ENCODE peak calls at places on chromosomes 3 and 15, in nine cellular contexts. One of them, this sample, is unnamed.

GRCh38 chr3:139548801-139549200 is 9.3 kb upstream of the RBP1 start:
- DNase-seq in body of pancreas: peak; percentile 74
- DNase-seq in spleen: no peak
- DNase-seq in heart left ventricle: no peak
- DNase-seq in tibial nerve: no peak
- DNase-seq in A549: no peak
- DNase-seq in prostate gland: no peak
- DNase-seq in esophagus muscularis mucosa: no peak
- DNase-seq in stomach: no peak
- DNase-seq in this sample: no peak

GRCh38 chr3:165389064-165389463 is 192.9 kb upstream of the SLITRK3 start:
- DNase-seq in tibial nerve: no peak
- DNase-seq in A549: no peak
- DNase-seq in esophagus muscularis mucosa: no peak
- DNase-seq in spleen: no peak
- DNase-seq in body of pancreas: no peak
- DNase-seq in heart left ventricle: no peak
- DNase-seq in stomach: no peak
- DNase-seq in prostate gland: no peak
- DNase-seq in this sample: no peak

GRCh38 chr15:43775411-43775965 is 1.3 kb downstream of the ELL3 start:
- DNase-seq in A549: peak; percentile 25
- DNase-seq in esophagus muscularis mucosa: no peak
- DNase-seq in body of pancreas: peak; percentile 81
- DNase-seq in tibial nerve: no peak
- DNase-seq in stomach: peak; percentile 67
- DNase-seq in prostate gland: peak; percentile 62
- DNase-seq in heart left ventricle: no peak
- DNase-seq in spleen: no peak
- DNase-seq in this sample: peak; percentile 89

GRCh38 chr15:71084264-71084663 is 31.0 kb upstream of the THSD4 start:
- DNase-seq in prostate gland: no peak
- DNase-seq in heart left ventricle: no peak
- DNase-seq in tibial nerve: no peak
- DNase-seq in esophagus muscularis mucosa: no peak
- DNase-seq in body of pancreas: no peak
- DNase-seq in stomach: no peak
- DNase-seq in A549: no peak
- DNase-seq in spleen: no peak
- DNase-seq in this sample: no peak

GRCh38 chr3:50520849-50521248 is 17.4 kb upstream of the CACNA2D2 start:
- DNase-seq in tibial nerve: no peak
- DNase-seq in A549: no peak
- DNase-seq in spleen: no peak
- DNase-seq in stomach: no peak
- DNase-seq in esophagus muscularis mucosa: no peak
- DNase-seq in body of pancreas: no peak
- DNase-seq in heart left ventricle: no peak
- DNase-seq in prostate gland: no peak
- DNase-seq in this sample: no peak

GRCh38 chr3:49351521-49352011 is 6.6 kb downstream of the GPX1 start:
- DNase-seq in body of pancreas: no peak
- DNase-seq in stomach: no peak
- DNase-seq in esophagus muscularis mucosa: no peak
- DNase-seq in spleen: no peak
- DNase-seq in A549: no peak
- DNase-seq in prostate gland: no peak
- DNase-seq in tibial nerve: no peak
- DNase-seq in heart left ventricle: no peak
- DNase-seq in this sample: no peak

GRCh38 chr15:67179411-67179995 is 75.0 kb downstream of the AAGAB start:
- DNase-seq in heart left ventricle: no peak
- DNase-seq in tibial nerve: no peak
- DNase-seq in prostate gland: no peak
- DNase-seq in esophagus muscularis mucosa: no peak
- DNase-seq in stomach: no peak
- DNase-seq in spleen: no peak
- DNase-seq in body of pancreas: no peak
- DNase-seq in A549: no peak
- DNase-seq in this sample: no peak

GRCh38 chr3:33658971-33659848 is 58.8 kb downstream of the CLASP2 start:
- DNase-seq in body of pancreas: peak; percentile 79
- DNase-seq in heart left ventricle: peak; percentile 77
- DNase-seq in spleen: peak; percentile 87
- DNase-seq in prostate gland: peak; percentile 35
- DNase-seq in stomach: peak; percentile 62
- DNase-seq in esophagus muscularis mucosa: no peak
- DNase-seq in A549: peak; percentile 50
- DNase-seq in tibial nerve: peak; percentile 47
- DNase-seq in this sample: peak; percentile 65

GRCh38 chr15:45166792-45167630 is 20.8 kb downstream of the SHF start:
- DNase-seq in spleen: peak; percentile 97
- DNase-seq in body of pancreas: peak; percentile 87
- DNase-seq in prostate gland: peak; percentile 72
- DNase-seq in esophagus muscularis mucosa: peak; percentile 95
- DNase-seq in tibial nerve: peak; percentile 68
- DNase-seq in A549: peak; percentile 78
- DNase-seq in heart left ventricle: peak; percentile 85
- DNase-seq in stomach: peak; percentile 83
- DNase-seq in this sample: peak; percentile 89
- TF ChIP-seq POLR2A in spleen: no peak
- TF ChIP-seq POLR2A in body of pancreas: peak; percentile 19
- TF ChIP-seq POLR2A in prostate gland: peak; percentile 25
- TF ChIP-seq POLR2A in esophagus muscularis mucosa: no peak
- TF ChIP-seq POLR2A in tibial nerve: peak; percentile 36
- TF ChIP-seq POLR2A in A549: peak; percentile 26
- TF ChIP-seq POLR2A in heart left ventricle: no peak
- TF ChIP-seq POLR2A in stomach: no peak
- TF ChIP-seq POLR2A in this sample: peak; percentile 67

GRCh38 chr15:52112203-52112750 is 298 bp downstream of the BCL2L10 start:
- DNase-seq in spleen: peak; percentile 81
- DNase-seq in heart left ventricle: no peak
- DNase-seq in A549: no peak
- DNase-seq in esophagus muscularis mucosa: no peak
- DNase-seq in tibial nerve: no peak
- DNase-seq in body of pancreas: peak; percentile 42
- DNase-seq in prostate gland: peak; percentile 35
- DNase-seq in stomach: peak; percentile 52
- DNase-seq in this sample: peak; percentile 37

GRCh38 chr15:52106641-52107040 is 5.9 kb downstream of the BCL2L10 start:
- DNase-seq in esophagus muscularis mucosa: no peak
- DNase-seq in heart left ventricle: no peak
- DNase-seq in A549: no peak
- DNase-seq in prostate gland: no peak
- DNase-seq in tibial nerve: no peak
- DNase-seq in spleen: no peak
- DNase-seq in stomach: no peak
- DNase-seq in body of pancreas: no peak
- DNase-seq in this sample: no peak

GRCh38 chr15:52107238-52107637 is 5.3 kb downstream of the BCL2L10 start:
- DNase-seq in heart left ventricle: no peak
- DNase-seq in prostate gland: no peak
- DNase-seq in tibial nerve: no peak
- DNase-seq in body of pancreas: no peak
- DNase-seq in A549: no peak
- DNase-seq in esophagus muscularis mucosa: no peak
- DNase-seq in stomach: no peak
- DNase-seq in spleen: no peak
- DNase-seq in this sample: no peak

GRCh38 chr15:52111517-52112202 is 915 bp downstream of the BCL2L10 start:
- DNase-seq in stomach: no peak
- DNase-seq in heart left ventricle: no peak
- DNase-seq in spleen: no peak
- DNase-seq in A549: no peak
- DNase-seq in body of pancreas: no peak
- DNase-seq in prostate gland: no peak
- DNase-seq in tibial nerve: no peak
- DNase-seq in esophagus muscularis mucosa: no peak
- DNase-seq in this sample: no peak

DNA sequence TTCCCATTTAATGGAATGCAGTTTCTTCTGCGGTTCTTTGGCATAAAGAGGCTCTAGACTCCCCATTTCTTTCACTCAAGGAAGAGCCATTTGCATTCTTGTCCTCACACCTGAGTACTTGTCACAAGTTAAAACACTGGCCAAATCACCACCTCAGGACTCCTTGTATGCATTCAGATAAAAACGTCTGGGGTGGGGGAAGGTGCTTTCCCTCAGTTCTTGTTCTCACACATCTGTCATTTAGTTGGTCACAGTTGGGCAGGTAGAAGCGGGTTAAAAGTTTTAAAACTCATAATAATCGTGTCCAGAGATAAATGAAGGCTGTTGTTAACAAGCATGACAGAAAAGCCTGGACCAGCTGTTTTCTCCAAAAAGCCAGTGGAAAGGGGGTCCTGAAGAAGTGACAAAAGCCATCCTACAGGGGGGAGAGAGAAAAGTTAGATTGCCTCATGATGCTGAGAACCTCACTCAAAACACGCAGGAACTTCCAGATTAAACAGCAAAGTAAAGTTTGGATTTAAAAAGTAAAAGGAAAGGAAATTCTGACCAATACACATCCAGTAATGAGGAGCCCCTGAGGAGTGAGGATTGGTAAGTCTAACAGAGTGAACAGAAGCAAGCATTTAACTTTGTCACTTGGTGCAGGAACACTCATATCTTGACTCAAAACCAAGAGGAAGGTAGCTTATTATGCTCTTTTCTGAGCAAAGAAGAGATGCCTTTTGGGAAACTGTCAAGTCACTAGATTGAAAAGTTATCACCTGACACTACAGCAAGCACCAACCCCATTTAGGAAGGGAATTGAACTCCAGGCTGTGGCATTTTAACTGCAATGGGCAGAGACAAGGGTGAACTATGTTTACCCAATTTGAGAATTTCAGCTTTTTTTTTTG is 2.8 kb downstream of the BCL2L10 start:
- DNase-seq in heart left ventricle: no peak
- DNase-seq in prostate gland: no peak
- DNase-seq in body of pancreas: no peak
- DNase-seq in A549: no peak
- DNase-seq in stomach: no peak
- DNase-seq in spleen: no peak
- DNase-seq in tibial nerve: no peak
- DNase-seq in esophagus muscularis mucosa: no peak
- DNase-seq in this sample: no peak
- TF ChIP-seq POLR2A in heart left ventricle: no peak
- TF ChIP-seq POLR2A in prostate gland: no peak
- TF ChIP-seq POLR2A in body of pancreas: no peak
- TF ChIP-seq POLR2A in A549: no peak
- TF ChIP-seq POLR2A in stomach: no peak
- TF ChIP-seq POLR2A in spleen: no peak
- TF ChIP-seq POLR2A in tibial nerve: no peak
- TF ChIP-seq POLR2A in esophagus muscularis mucosa: no peak
- TF ChIP-seq POLR2A in this sample: no peak

GRCh38 chr15:75452364-75452967 is 976 bp upstream of the SIN3A start:
- DNase-seq in body of pancreas: peak; percentile 90
- DNase-seq in esophagus muscularis mucosa: peak; percentile 96
- DNase-seq in stomach: peak; percentile 90
- DNase-seq in spleen: peak; percentile 94
- DNase-seq in A549: peak; percentile 88
- DNase-seq in tibial nerve: peak; percentile 85
- DNase-seq in heart left ventricle: peak; percentile 85
- DNase-seq in prostate gland: peak; percentile 89
- DNase-seq in this sample: peak; percentile 92

GRCh38 chr15:75451674-75452363 is at the start of gene SIN3A:
- DNase-seq in spleen: peak; percentile 99
- DNase-seq in tibial nerve: peak; percentile 98
- DNase-seq in stomach: peak; percentile 99
- DNase-seq in A549: peak; percentile 96
- DNase-seq in body of pancreas: peak; percentile 99
- DNase-seq in esophagus muscularis mucosa: peak; percentile 100
- DNase-seq in heart left ventricle: peak; percentile 100
- DNase-seq in prostate gland: peak; percentile 99
- DNase-seq in this sample: peak; percentile 99

GRCh38 chr15:75454471-75455418 is 3.3 kb upstream of the SIN3A start:
- DNase-seq in A549: peak; percentile 71
- DNase-seq in esophagus muscularis mucosa: peak; percentile 94
- DNase-seq in prostate gland: peak; percentile 35
- DNase-seq in spleen: peak; percentile 96
- DNase-seq in stomach: peak; percentile 67
- DNase-seq in tibial nerve: peak; percentile 42
- DNase-seq in body of pancreas: peak; percentile 54
- DNase-seq in heart left ventricle: peak; percentile 88
- DNase-seq in this sample: peak; percentile 75

GRCh38 chr15:75453703-75454470 is 2.4 kb upstream of the SIN3A start:
- DNase-seq in tibial nerve: peak; percentile 98
- DNase-seq in body of pancreas: peak; percentile 98
- DNase-seq in esophagus muscularis mucosa: peak; percentile 99
- DNase-seq in A549: peak; percentile 99
- DNase-seq in spleen: peak; percentile 99
- DNase-seq in stomach: peak; percentile 98
- DNase-seq in heart left ventricle: peak; percentile 98
- DNase-seq in prostate gland: peak; percentile 99
- DNase-seq in this sample: peak; percentile 98

GRCh38 chr15:75452968-75453702 is 1.6 kb upstream of the SIN3A start:
- DNase-seq in prostate gland: peak; percentile 27
- DNase-seq in tibial nerve: peak; percentile 21
- DNase-seq in stomach: peak; percentile 38
- DNase-seq in esophagus muscularis mucosa: peak; percentile 92
- DNase-seq in spleen: peak; percentile 90
- DNase-seq in body of pancreas: peak; percentile 52
- DNase-seq in A549: peak; percentile 25
- DNase-seq in heart left ventricle: peak; percentile 36
- DNase-seq in this sample: peak; percentile 54
- TF ChIP-seq POLR2A in prostate gland: no peak
- TF ChIP-seq POLR2A in tibial nerve: no peak
- TF ChIP-seq POLR2A in stomach: no peak
- TF ChIP-seq POLR2A in esophagus muscularis mucosa: no peak
- TF ChIP-seq POLR2A in spleen: no peak
- TF ChIP-seq POLR2A in body of pancreas: no peak
- TF ChIP-seq POLR2A in A549: no peak
- TF ChIP-seq POLR2A in heart left ventricle: no peak
- TF ChIP-seq POLR2A in this sample: no peak

GRCh38 chr3:167736264-167736787 is 805 bp downstream of the SERPINI1 start:
- DNase-seq in tibial nerve: no peak
- DNase-seq in body of pancreas: no peak
- DNase-seq in stomach: no peak
- DNase-seq in prostate gland: no peak
- DNase-seq in esophagus muscularis mucosa: no peak
- DNase-seq in heart left ventricle: no peak
- DNase-seq in A549: no peak
- DNase-seq in spleen: no peak
- DNase-seq in this sample: no peak

GRCh38 chr3:167733961-167734497 is 663 bp downstream of the PDCD10 start:
- DNase-seq in body of pancreas: no peak
- DNase-seq in A549: no peak
- DNase-seq in esophagus muscularis mucosa: no peak
- DNase-seq in prostate gland: no peak
- DNase-seq in tibial nerve: no peak
- DNase-seq in stomach: no peak
- DNase-seq in heart left ventricle: no peak
- DNase-seq in spleen: no peak
- DNase-seq in this sample: no peak

GRCh38 chr3:167732313-167733065 is 2.2 kb downstream of the PDCD10 start:
- DNase-seq in body of pancreas: no peak
- DNase-seq in tibial nerve: no peak
- DNase-seq in stomach: no peak
- DNase-seq in esophagus muscularis mucosa: no peak
- DNase-seq in heart left ventricle: no peak
- DNase-seq in A549: no peak
- DNase-seq in prostate gland: no peak
- DNase-seq in spleen: no peak
- DNase-seq in this sample: no peak

GRCh38 chr3:167735233-167736107 is at the start of gene SERPINI1:
- DNase-seq in esophagus muscularis mucosa: peak; percentile 94
- DNase-seq in tibial nerve: peak; percentile 68
- DNase-seq in spleen: peak; percentile 95
- DNase-seq in prostate gland: peak; percentile 92
- DNase-seq in heart left ventricle: peak; percentile 90
- DNase-seq in stomach: peak; percentile 93
- DNase-seq in A549: peak; percentile 31
- DNase-seq in body of pancreas: peak; percentile 96
- DNase-seq in this sample: peak; percentile 91

GRCh38 chr3:167734498-167735232 is at the start of gene PDCD10:
- DNase-seq in A549: peak; percentile 53
- DNase-seq in heart left ventricle: peak; percentile 98
- DNase-seq in esophagus muscularis mucosa: peak; percentile 99
- DNase-seq in tibial nerve: peak; percentile 95
- DNase-seq in spleen: peak; percentile 99
- DNase-seq in stomach: peak; percentile 98
- DNase-seq in body of pancreas: peak; percentile 99
- DNase-seq in prostate gland: peak; percentile 99
- DNase-seq in this sample: peak; percentile 99
- TF ChIP-seq POLR2A in A549: peak; percentile 68
- TF ChIP-seq POLR2A in heart left ventricle: no peak
- TF ChIP-seq POLR2A in esophagus muscularis mucosa: no peak
- TF ChIP-seq POLR2A in tibial nerve: peak; percentile 66
- TF ChIP-seq POLR2A in spleen: no peak
- TF ChIP-seq POLR2A in stomach: no peak
- TF ChIP-seq POLR2A in body of pancreas: peak; percentile 53
- TF ChIP-seq POLR2A in prostate gland: peak; percentile 75
- TF ChIP-seq POLR2A in this sample: peak; percentile 65

This sample was measured in transverse colon.